ENCODE peak calls at places on chromosomes 5 and 9, in eight cellular contexts. J is stimulated activated CD4-positive, alpha-beta T cell treated with anti-CD3 and anti-CD28 coated beads, Interleukin-15, amount 100 ng/mL, for 24 hours; Z is frontal cortex; F is NCI-H446; A is smooth muscle cell of the brain vasculature; V is activated T-cell treated with anti-CD3 and anti-CD28 coated beads, Interleukin-2, amount 50 U/mL, for 24 hours; E is GM23248; L is Panc1. X is an unnamed sample.

GRCh38 chr5:42617411-42617810 is 139.2 kb upstream of the CCDC152 start:
- DNase-seq in J (no peak), Z (no peak), F (no peak), A (no peak), V (no peak), E (no peak), L (no peak), X (no peak)

GRCh38 chr5:128380324-128380723 is 157.7 kb downstream of the FBN2 start:
- DNase-seq in J (no peak), Z (no peak), F (no peak), A (no peak), V (no peak), E (no peak), L (no peak), X (no peak)

GRCh38 chr9:89498845-89499480 is 1.1 kb upstream of the SEMA4D start:
- DNase-seq in J (peak), Z (no peak), F (no peak), A (no peak), V (peak), E (no peak), L (no peak), X (peak)

GRCh38 chr5:92467695-92468094 is 1084.6 kb upstream of the ARRDC3 start:
- DNase-seq in J (no peak), Z (no peak), F (no peak), A (no peak), V (no peak), E (no peak), L (no peak), X (no peak)

GRCh38 chr5:127685662-127686061 is 17.5 kb upstream of the CCDC192 start:
- DNase-seq in J (no peak), Z (no peak), F (no peak), A (no peak), V (no peak), E (no peak), L (no peak), X (no peak)

GRCh38 chr9:132216861-132217655 is 55.2 kb downstream of the NTNG2 start:
- DNase-seq in J (no peak), Z (no peak), F (no peak), A (no peak), V (no peak), E (peak), L (no peak), X (no peak)

GRCh38 chr9:93963969-93964368 is 8.8 kb upstream of the BARX1 start:
- DNase-seq in J (no peak), Z (no peak), F (no peak), A (no peak), V (peak), E (no peak), L (no peak), X (no peak)

GRCh38 chr5:74433255-74434123 is 207.0 kb downstream of the ENC1 start:
- DNase-seq in J (no peak), Z (no peak), F (no peak), A (no peak), V (no peak), E (peak), L (no peak), X (no peak)

GRCh38 chr5:1536298-1537165 is 12.8 kb upstream of the LPCAT1 start:
- DNase-seq in J (peak), Z (no peak), F (no peak), A (no peak), V (peak), E (peak), L (no peak), X (no peak)

GRCh38 chr9:36876056-36876455 is 158.0 kb downstream of the PAX5 start:
- DNase-seq in J (no peak), Z (no peak), F (no peak), A (no peak), V (no peak), E (no peak), L (no peak), X (no peak)

GRCh38 chr5:3024126-3024525 is 272.6 kb upstream of the IRX2 start:
- DNase-seq in J (no peak), Z (no peak), F (no peak), A (no peak), V (no peak), E (no peak), L (no peak), X (no peak)

GRCh38 chr5:5351288-5352089 is 71.0 kb upstream of the ICE1 start:
- DNase-seq in J (no peak), Z (no peak), F (no peak), A (no peak), V (no peak), E (no peak), L (no peak), X (no peak)

GRCh38 chr5:96478983-96479382 is 45.9 kb upstream of the PCSK1 start:
- DNase-seq in J (no peak), Z (no peak), F (no peak), A (no peak), V (no peak), E (no peak), L (no peak), X (no peak)

GRCh38 chr5:157778121-157778805 is 34.8 kb downstream of the LSM11 start:
- DNase-seq in J (peak), Z (no peak), F (no peak), A (no peak), V (no peak), E (peak), L (no peak), X (no peak)

GRCh38 chr5:57698785-57699184 is 216.2 kb upstream of the ACTBL2 start:
- DNase-seq in J (no peak), Z (no peak), F (no peak), A (no peak), V (no peak), E (peak), L (peak), X (no peak)

GRCh38 chr9:94632736-94633135 is 6.6 kb downstream of the FBP1 start:
- DNase-seq in J (no peak), Z (no peak), F (no peak), A (no peak), V (no peak), E (peak), L (no peak), X (no peak)

GRCh38 chr5:143217065-143217803 is 186.3 kb downstream of the NR3C1 start:
- DNase-seq in J (peak), Z (no peak), F (no peak), A (no peak), V (no peak), E (peak), L (no peak), X (no peak)

X was measured in right cardiac atrium.